ENCODE peak calls at places on chromosome 14, in nine cellular contexts. N is adrenal gland, Y is lower leg skin, O is body of pancreas, A is heart left ventricle, S is endothelial cell of umbilical vein, W is uterus, I is A549, F is HCT116. D is an unnamed sample.

GRCh38 chr14:61196792-61197191 is 84.3 kb downstream of the TMEM30B start:
- DNase-seq in N (no peak), Y (no peak), O (no peak), A (no peak), S (no peak), W (no peak), I (peak; percentile 27), F (no peak), D (no peak)

GRCh38 chr14:98186140-98186539 is 1085.9 kb downstream of the BCL11B start:
- DNase-seq in N (no peak), Y (no peak), O (no peak), A (no peak), S (no peak), W (no peak), I (no peak), F (no peak), D (no peak)

GRCh38 chr14:69932391-69932790 is 53.2 kb downstream of the SMOC1 start:
- DNase-seq in N (no peak), Y (no peak), O (no peak), A (no peak), S (no peak), W (no peak), I (no peak), F (no peak), D (no peak)

GRCh38 chr14:30974628-30975027 is 50.8 kb upstream of the AP4S1 start:
- DNase-seq in N (no peak), Y (no peak), O (no peak), A (no peak), S (peak; percentile 32), W (no peak), I (no peak), F (no peak), D (no peak)

GRCh38 chr14:64682173-64682710 is 22.0 kb upstream of the PLEKHG3 start:
- DNase-seq in N (peak; percentile 77), Y (no peak), O (peak; percentile 67), A (peak; percentile 78), S (peak; percentile 69), W (peak; percentile 86), I (no peak), F (no peak), D (no peak)

GRCh38 chr14:60648169-60648933 is 926 bp downstream of the SIX1 start:
- DNase-seq in N (no peak), Y (no peak), O (no peak), A (no peak), S (no peak), W (no peak), I (peak; percentile 51), F (no peak), D (peak; percentile 22)

GRCh38 chr14:75566321-75566720 is 12.1 kb upstream of the FLVCR2 start:
- DNase-seq in N (no peak), Y (no peak), O (no peak), A (no peak), S (no peak), W (no peak), I (no peak), F (no peak), D (no peak)

GRCh38 chr14:54261283-54261682 is 135.5 kb upstream of the CDKN3 start:
- DNase-seq in N (no peak), Y (no peak), O (no peak), A (no peak), S (no peak), W (no peak), I (no peak), F (no peak), D (no peak)

GRCh38 chr14:95190346-95190840 is 33.1 kb upstream of the DICER1 start:
- DNase-seq in N (no peak), Y (no peak), O (no peak), A (no peak), S (no peak), W (no peak), I (no peak), F (no peak), D (no peak)

GRCh38 chr14:101623077-101623372 is 61.7 kb downstream of the DIO3 start:
- DNase-seq in N (peak; percentile 30), Y (no peak), O (no peak), A (no peak), S (no peak), W (no peak), I (no peak), F (no peak), D (no peak)

GRCh38 chr14:69879175-69880047 is at the start of gene SMOC1:
- DNase-seq in N (peak; percentile 92), Y (no peak), O (peak; percentile 85), A (no peak), S (peak; percentile 57), W (no peak), I (peak; percentile 90), F (no peak), D (no peak)

GRCh38 chr14:88359500-88359899 is 26.0 kb upstream of the SPATA7 start:
- DNase-seq in N (no peak), Y (no peak), O (no peak), A (no peak), S (no peak), W (no peak), I (no peak), F (no peak), D (no peak)

GRCh38 chr14:91409991-91410401 is 7.6 kb downstream of the CCDC88C start:
- DNase-seq in N (no peak), Y (no peak), O (no peak), A (no peak), S (no peak), W (no peak), I (no peak), F (no peak), D (no peak)

GRCh38 chr14:44701563-44702263 is 194.6 kb upstream of the FSCB start:
- DNase-seq in N (no peak), Y (no peak), O (no peak), A (no peak), S (no peak), W (no peak), I (no peak), F (no peak), D (peak; percentile 53)

GRCh38 chr14:39181693-39182047 is 6.6 kb downstream of the PNN start:
- DNase-seq in N (no peak), Y (no peak), O (no peak), A (no peak), S (no peak), W (no peak), I (no peak), F (no peak), D (no peak)

GRCh38 chr14:39180553-39180952 is 5.5 kb downstream of the PNN start:
- DNase-seq in N (no peak), Y (no peak), O (no peak), A (no peak), S (no peak), W (no peak), I (no peak), F (no peak), D (no peak)

GRCh38 chr14:39182770-39183684 is 8.0 kb downstream of the PNN start:
- DNase-seq in N (no peak), Y (no peak), O (no peak), A (no peak), S (no peak), W (no peak), I (no peak), F (no peak), D (no peak)

GRCh38 chr14:39179042-39179441 is 4.0 kb downstream of the PNN start:
- DNase-seq in N (no peak), Y (no peak), O (no peak), A (no peak), S (no peak), W (no peak), I (no peak), F (no peak), D (no peak)

GRCh38 chr14:39181026-39181692 is 6.1 kb downstream of the PNN start:
- DNase-seq in N (no peak), Y (no peak), O (no peak), A (no peak), S (no peak), W (no peak), I (no peak), F (no peak), D (no peak)
- TF ChIP-seq POLR2A in N (no peak), Y (no peak), O (no peak), A (no peak), S (peak; percentile 31), W (no peak), I (no peak), F (no peak), D (peak; percentile 40)

GRCh38 chr14:85532981-85533820 is 3.3 kb downstream of the FLRT2 start:
- DNase-seq in N (peak; percentile 63), Y (peak; percentile 63), O (peak; percentile 78), A (peak; percentile 67), S (peak; percentile 88), W (peak; percentile 47), I (peak; percentile 46), F (no peak), D (peak; percentile 22)
- TF ChIP-seq POLR2A in N (peak; percentile 62), Y (no peak), O (peak; percentile 80), A (no peak), S (peak; percentile 84), W (peak; percentile 38), I (peak; percentile 31), F (no peak), D (no peak)

DNA sequence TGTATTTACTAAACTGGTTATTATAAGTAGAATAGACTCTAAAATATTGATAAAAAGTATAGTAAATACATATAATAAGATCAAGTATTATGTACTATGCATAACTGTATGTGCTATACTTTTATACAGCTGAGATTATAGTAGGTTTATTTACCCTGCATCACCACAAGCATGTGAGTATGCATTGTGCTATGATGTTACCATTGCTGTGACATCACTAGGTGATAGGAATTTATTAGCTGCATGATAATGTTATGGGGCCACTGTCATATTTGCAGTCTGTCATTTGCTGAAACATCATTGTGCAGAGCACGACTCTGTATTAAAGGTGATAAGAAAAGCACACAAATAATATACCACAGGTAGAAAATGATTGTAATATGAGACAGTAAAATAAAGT is 385.6 kb downstream of the ZFP36L1 start:
- DNase-seq in N (no peak), Y (no peak), O (no peak), A (no peak), S (no peak), W (no peak), I (no peak), F (no peak), D (no peak)
- TF ChIP-seq POLR2A in N (no peak), Y (no peak), O (no peak), A (no peak), S (no peak), W (no peak), I (no peak), F (no peak), D (no peak)

GRCh38 chr14:102819790-102820330 is 42.6 kb downstream of the TRAF3 start:
- DNase-seq in N (no peak), Y (no peak), O (no peak), A (no peak), S (no peak), W (no peak), I (no peak), F (no peak), D (no peak)

GRCh38 chr14:102817318-102817717 is 40.1 kb downstream of the TRAF3 start:
- DNase-seq in N (no peak), Y (no peak), O (no peak), A (no peak), S (no peak), W (no peak), I (no peak), F (no peak), D (no peak)

GRCh38 chr14:102821252-102821651 is 44.0 kb downstream of the TRAF3 start:
- DNase-seq in N (no peak), Y (no peak), O (no peak), A (no peak), S (no peak), W (no peak), I (no peak), F (no peak), D (no peak)

GRCh38 chr14:102817942-102818940 is 41.0 kb downstream of the TRAF3 start:
- DNase-seq in N (no peak), Y (no peak), O (no peak), A (no peak), S (no peak), W (no peak), I (no peak), F (no peak), D (no peak)

GRCh38 chr14:102819176-102819628 is 42.0 kb downstream of the TRAF3 start:
- DNase-seq in N (no peak), Y (no peak), O (no peak), A (no peak), S (no peak), W (no peak), I (no peak), F (no peak), D (no peak)
- TF ChIP-seq POLR2A in N (no peak), Y (no peak), O (no peak), A (no peak), S (no peak), W (no peak), I (no peak), F (no peak), D (no peak)